ENCODE peak calls at places on chromosomes 4 and X, in six cellular contexts. V is PC-3, G is neural progenitor cell, J is GM23248, X is HCT116, D is SK-N-SH. O is an unnamed sample. For H3K27me3, the result is how much of the 10 kb centered on the place peaks cover.

GRCh38 chr4:189059996-189060570 is 880.6 kb upstream of the FRG1 start:
- DNase-seq in D (no peak), V (no peak), J (peak), X (no peak), G (no peak), O (peak)

GRCh38 chr4:7964459-7964858 is 24.8 kb upstream of the AFAP1 start:
- DNase-seq in G (no peak), J (no peak), V (peak), X (no peak), D (no peak), O (no peak)

GRCh38 chr4:1406416-1406945 is at the start of gene NKX1-1:
- DNase-seq in V (no peak), X (no peak), J (no peak), D (no peak), G (peak), O (peak)

GRCh38 chr4:135277980-135278315 is 1076.4 kb upstream of the PABPC4L start:
- DNase-seq in V (no peak), X (no peak), J (no peak), D (no peak), G (peak), O (peak)

GRCh38 chr4:74794341-74794801 is at the start of gene BTC:
- DNase-seq in X (peak), G (peak), D (peak), J (peak), V (peak), O (peak)

GRCh38 chr4:84647307-84647884 is 64.5 kb downstream of the CDS1 start:
- DNase-seq in V (no peak), G (peak), X (no peak), D (no peak), J (peak), O (peak)

GRCh38 chr4:5816851-5817375 is 76.0 kb downstream of the CRMP1 start:
- DNase-seq in D (no peak), V (no peak), X (no peak), J (no peak), G (no peak), O (no peak)

GRCh38 chr4:74456849-74457395 is 12.0 kb downstream of the AREG start:
- DNase-seq in J (no peak), D (no peak), V (no peak), G (no peak), X (no peak), O (no peak)

GRCh38 chr4:2079926-2080325 is 20.8 kb downstream of the NAT8L start:
- DNase-seq in J (no peak), G (no peak), V (no peak), D (no peak), X (no peak), O (no peak)

GRCh38 chrX:124378643-124379042 is 32.3 kb downstream of the SH2D1A start:
- DNase-seq in V (no peak), X (no peak), J (no peak), D (no peak), G (no peak), O (no peak)

GRCh38 chr4:5198586-5198985 is 147.3 kb downstream of the STK32B start:
- DNase-seq in X (no peak), V (no peak), D (no peak), G (peak), J (no peak), O (no peak)

GRCh38 chrX:55056820-55057690 is 17.8 kb upstream of the PAGE2B start:
- DNase-seq in J (peak), D (no peak), G (no peak), V (peak), X (no peak), O (no peak)

GRCh38 chrX:125810856-125811255 is 355.2 kb downstream of the DCAF12L2 start:
- DNase-seq in X (no peak), V (no peak), D (no peak), G (no peak), J (no peak), O (no peak)

GRCh38 chr4:161132715-161133425 is 1030.9 kb downstream of the FSTL5 start:
- DNase-seq in D (no peak), X (no peak), J (no peak), V (no peak), G (no peak), O (no peak)

GRCh38 chrX:78957049-78957767 is 12.0 kb downstream of the P2RY10 start:
- DNase-seq in J (no peak), G (no peak), D (no peak), X (no peak), V (no peak), O (no peak)

GRCh38 chrX:119986203-119986602 is 42.7 kb upstream of the NKAP start:
- DNase-seq in V (no peak), J (no peak), D (no peak), G (no peak), X (no peak), O (no peak)

GRCh38 chrX:86021652-86022289 is 25.6 kb downstream of the CHM start:
- DNase-seq in J (no peak), G (no peak), D (no peak), V (no peak), X (no peak), O (no peak)

GRCh38 chr4:70603856-70604255 is 11.8 kb downstream of the AMBN start:
- DNase-seq in J (peak), D (no peak), G (no peak), V (no peak), X (no peak), O (no peak)

GRCh38 chr4:70601422-70602039 is 9.5 kb downstream of the AMBN start:
- DNase-seq in G (peak), D (peak), V (peak), X (peak), J (peak), O (peak)

GRCh38 chr4:70600305-70600704 is 8.2 kb downstream of the AMBN start:
- DNase-seq in D (no peak), V (no peak), G (no peak), X (no peak), J (no peak), O (no peak)
- H3K27me3 ChIP-seq in D (under half), V (under half), G (under half), X (under half), J (under half), O (under half)

GRCh38 chrX:40531056-40531826 is 49.5 kb upstream of the ATP6AP2 start:
- DNase-seq in V (no peak), J (no peak), D (no peak), X (no peak), G (peak), O (peak)
- TF ChIP-seq EZH2phosphoT487 in V (no peak), J (no peak), D (no peak), X (no peak), G (no peak), O (no peak)

DNA sequence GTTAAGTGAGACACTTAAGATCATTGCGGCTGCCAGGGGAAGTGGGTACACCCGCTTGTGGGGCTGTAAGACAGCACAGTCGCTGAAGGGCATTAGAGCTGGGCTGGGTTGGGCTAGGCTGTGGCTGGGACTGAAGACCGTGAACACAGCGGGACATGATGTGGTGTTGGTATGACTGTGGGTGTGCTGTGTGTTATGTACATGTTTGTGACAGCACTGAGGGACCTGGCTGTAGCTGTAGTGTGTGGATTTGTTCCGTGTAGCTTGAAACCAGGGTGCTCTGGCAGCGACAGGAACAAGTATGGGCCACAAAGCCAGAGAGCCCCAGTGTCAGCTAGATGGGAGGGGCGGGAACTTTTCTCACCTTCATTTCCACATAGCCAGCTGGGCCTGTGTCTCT is 82.1 kb downstream of the NHSL2 start:
- DNase-seq in X (no peak), D (no peak), J (no peak), V (no peak), G (no peak), O (no peak)
- H3K27me3 ChIP-seq in X (under half), D (under half), J (under half), V (under half), G (under half), O (under half)

DNA sequence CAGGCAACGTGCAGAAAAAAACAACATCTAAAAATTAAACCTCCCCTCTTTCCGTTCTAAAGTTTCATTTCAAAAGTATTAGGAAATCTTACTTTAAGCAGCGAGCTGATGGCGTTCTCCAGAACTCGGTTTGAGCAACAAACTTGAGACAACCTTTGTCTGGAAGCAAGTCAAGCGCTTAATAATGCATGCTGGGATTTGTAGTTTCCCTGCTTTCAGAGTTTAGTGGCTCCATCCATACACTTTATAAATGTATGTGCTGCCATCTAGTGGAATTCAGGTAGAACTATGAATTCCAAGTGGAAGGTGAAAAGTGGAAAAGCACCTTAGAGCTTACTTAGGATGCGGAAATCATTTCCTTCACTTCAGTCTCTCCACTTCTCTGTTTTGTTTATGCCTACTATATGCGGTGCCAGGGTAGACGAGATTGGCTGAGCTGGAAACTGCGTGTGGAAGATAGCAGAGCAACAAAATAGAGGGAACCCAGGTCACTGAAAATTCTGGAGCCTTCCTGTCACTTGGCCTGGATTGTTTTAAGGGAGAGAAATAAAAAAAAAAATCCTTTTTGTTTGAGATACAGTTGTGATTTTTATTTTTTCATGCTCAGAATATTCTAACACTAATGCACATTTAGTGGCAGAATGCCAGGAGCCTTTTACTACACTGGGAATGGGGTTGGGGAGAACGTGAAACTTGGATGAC is at the start of gene BDH2:
- DNase-seq in G (peak), V (peak), J (peak), X (peak), D (peak), O (peak)
- TF ChIP-seq EZH2phosphoT487 in G (no peak), V (no peak), J (no peak), X (no peak), D (no peak), O (no peak)

GRCh38 chrX:153245288-153245731 is 66.2 kb downstream of the MAGEA1 start:
- DNase-seq in G (peak), J (no peak), D (no peak), V (no peak), X (no peak), O (peak)
- H3K27me3 ChIP-seq in G (under half), J (under half), D (under half), V (half or more), X (half or more), O (under half)

GRCh38 chr4:128782875-128783614 is 26.5 kb upstream of the JADE1 start:
- DNase-seq in G (no peak), J (peak), V (peak), D (no peak), X (no peak), O (no peak)
- TF ChIP-seq EZH2phosphoT487 in G (no peak), J (no peak), V (no peak), D (no peak), X (no peak), O (no peak)